ENCODE peak calls at places on chromosomes 3 and 15, in nine cellular contexts. E is adrenal gland, K is type B pancreatic cell, N is hippocampal formation, R is endothelial cell of umbilical vein, C is dorsolateral prefrontal cortex, W is T-helper 2 cell, D is HTR-8/SVneo, V is posterior vena cava. Z is an unnamed sample.

GRCh38 chr3:130896101-130896500 is 2.2 kb downstream of the ATP2C1 start:
- DNase-seq in N (no peak), E (no peak), D (no peak), V (no peak), K (no peak), R (no peak), C (no peak), W (no peak), Z (no peak)

GRCh38 chr15:67386947-67387346 is 132.4 kb downstream of the IQCH start:
- DNase-seq in D (no peak), W (no peak), R (no peak), V (no peak), E (no peak), K (no peak), C (no peak), N (no peak), Z (no peak)

GRCh38 chr15:70702584-70702983 is 60.8 kb downstream of the UACA start:
- DNase-seq in N (no peak), E (no peak), V (no peak), D (no peak), K (no peak), C (no peak), W (no peak), R (no peak), Z (no peak)

GRCh38 chr3:113531826-113532697 is at the start of gene SIDT1:
- DNase-seq in D (no peak), C (no peak), N (peak), V (no peak), W (peak), R (peak), E (peak), K (no peak), Z (no peak)

GRCh38 chr15:34043391-34043790 is 4.4 kb upstream of the AVEN start:
- DNase-seq in C (no peak), K (no peak), V (no peak), D (no peak), N (no peak), R (no peak), W (no peak), E (no peak), Z (no peak)

GRCh38 chr3:196868297-196868661 is 559 bp downstream of the SENP5 start:
- DNase-seq in E (peak), D (peak), K (no peak), V (no peak), N (no peak), C (no peak), W (no peak), R (no peak), Z (no peak)

GRCh38 chr15:88252441-88252840 is 4.1 kb downstream of the NTRK3 start:
- DNase-seq in W (no peak), V (peak), C (peak), K (no peak), E (no peak), D (no peak), R (no peak), N (no peak), Z (no peak)

GRCh38 chr3:197750863-197751737 is 1.4 kb downstream of the FYTTD1 start:
- DNase-seq in V (peak), N (no peak), E (peak), W (peak), D (no peak), C (peak), K (no peak), R (peak), Z (no peak)

GRCh38 chr3:106825962-106826605 is 551.2 kb upstream of the CCDC54 start:
- DNase-seq in C (no peak), V (no peak), N (no peak), W (no peak), D (no peak), K (no peak), E (no peak), R (peak), Z (no peak)

GRCh38 chr3:3847994-3848970 is 49.1 kb downstream of the LRRN1 start:
- DNase-seq in W (no peak), E (no peak), C (no peak), D (no peak), N (no peak), K (no peak), V (no peak), R (no peak), Z (no peak)

GRCh38 chr3:193207290-193207689 is 33.7 kb upstream of the PLAAT1 start:
- DNase-seq in R (no peak), V (no peak), W (no peak), E (no peak), D (no peak), C (no peak), N (no peak), K (no peak), Z (peak)

GRCh38 chr3:27681249-27681748 is 40.8 kb downstream of the EOMES start:
- DNase-seq in R (peak), K (no peak), D (peak), V (no peak), W (peak), N (peak), C (no peak), E (no peak), Z (peak)

GRCh38 chr15:77118787-77119410 is 48.0 kb upstream of the TSPAN3 start:
- DNase-seq in C (no peak), D (peak), V (no peak), K (no peak), W (peak), E (peak), N (peak), R (peak), Z (peak)

GRCh38 chr3:73746610-73747009 is 121.9 kb upstream of the PDZRN3 start:
- DNase-seq in V (no peak), D (no peak), C (no peak), N (no peak), W (no peak), R (no peak), E (no peak), K (no peak), Z (no peak)

GRCh38 chr15:79674124-79674465 is 222.7 kb downstream of the MTHFS start:
- DNase-seq in K (no peak), W (no peak), N (no peak), C (no peak), V (no peak), E (no peak), D (no peak), R (no peak), Z (no peak)

GRCh38 chr3:133292251-133292650 is 107.6 kb upstream of the BFSP2 start:
- DNase-seq in E (no peak), D (no peak), N (no peak), W (no peak), V (no peak), R (peak), C (no peak), K (no peak), Z (peak)

GRCh38 chr15:100060276-100060926 is 281.4 kb downstream of the ADAMTS17 start:
- DNase-seq in W (no peak), K (no peak), V (no peak), C (no peak), N (no peak), R (peak), D (peak), E (no peak), Z (no peak)

GRCh38 chr3:127565711-127566110 is 24.8 kb downstream of the TPRA1 start:
- DNase-seq in R (no peak), K (no peak), N (no peak), V (no peak), C (no peak), D (no peak), W (no peak), E (no peak), Z (no peak)

GRCh38 chr3:130925628-130926027 is 31.7 kb downstream of the ATP2C1 start:
- DNase-seq in D (no peak), E (no peak), K (no peak), V (peak), R (no peak), W (no peak), C (no peak), N (no peak), Z (no peak)

GRCh38 chr3:72238341-72238740 is 453.4 kb upstream of the PROK2 start:
- DNase-seq in E (no peak), K (no peak), W (no peak), C (no peak), V (no peak), N (no peak), D (no peak), R (no peak), Z (no peak)